ENCODE peak calls at places on chromosomes 4 and X, in nine cellular contexts. N is IMR-90, F is trophoblast cell, X is hepatocyte, W is fibroblast of lung, G is HepG2, V is HCT116, T is GM23248, C is SK-N-SH. Y is an unnamed sample.

GRCh38 chrX:109840585-109840984 is 107.5 kb upstream of the ACSL4 start:
- DNase-seq in N (peak), F (peak), X (peak), W (peak), G (peak), V (peak), T (peak), C (no peak), Y (peak)

GRCh38 chr4:182231503-182231902 is 11.7 kb upstream of the TENM3 start:
- DNase-seq in N (no peak), F (no peak), X (no peak), W (no peak), G (no peak), V (no peak), T (no peak), C (no peak), Y (no peak)

GRCh38 chrX:41086627-41086932 is 1.3 kb downstream of the USP9X start:
- DNase-seq in N (no peak), F (no peak), X (no peak), W (no peak), G (no peak), V (no peak), T (no peak), C (no peak), Y (peak)

GRCh38 chr4:24477919-24478318 is 106.4 kb downstream of the DHX15 start:
- DNase-seq in N (peak), F (no peak), X (peak), W (peak), G (no peak), V (no peak), T (peak), C (peak), Y (peak)

GRCh38 chr4:36348403-36348938 is 67.1 kb downstream of the DTHD1 start:
- DNase-seq in N (no peak), F (peak), X (peak), W (no peak), G (no peak), V (no peak), T (no peak), C (no peak), Y (no peak)

GRCh38 chr4:877502-877901 is 51.6 kb upstream of the CPLX1 start:
- DNase-seq in N (no peak), F (no peak), X (no peak), W (no peak), G (no peak), V (no peak), T (no peak), C (no peak), Y (no peak)

GRCh38 chr4:18081708-18082107 is 60.2 kb upstream of the LCORL start:
- DNase-seq in N (no peak), F (no peak), X (no peak), W (no peak), G (no peak), V (no peak), T (no peak), C (no peak), Y (no peak)

GRCh38 chr4:139458543-139458942 is 4.6 kb downstream of the RAB33B start:
- DNase-seq in N (no peak), F (no peak), X (no peak), W (no peak), G (no peak), V (no peak), T (no peak), C (no peak), Y (no peak)

GRCh38 chr4:124083706-124084105 is 628.8 kb downstream of the ANKRD50 start:
- DNase-seq in N (no peak), F (no peak), X (no peak), W (no peak), G (no peak), V (no peak), T (no peak), C (no peak), Y (no peak)

GRCh38 chr4:42750831-42751230 is 93.9 kb upstream of the ATP8A1 start:
- DNase-seq in N (no peak), F (no peak), X (no peak), W (no peak), G (no peak), V (no peak), T (no peak), C (no peak), Y (no peak)

GRCh38 chr4:122458625-122459024 is 2.1 kb upstream of the IL2 start:
- DNase-seq in N (peak), F (peak), X (peak), W (peak), G (no peak), V (no peak), T (peak), C (no peak), Y (peak)

GRCh38 chrX:130915302-130915701 is 12.3 kb upstream of the ENOX2 start:
- DNase-seq in N (peak), F (no peak), X (no peak), W (no peak), G (no peak), V (no peak), T (peak), C (no peak), Y (no peak)

GRCh38 chrX:119677654-119677981 is 15.3 kb downstream of the SEPTIN6 start:
- DNase-seq in N (no peak), F (no peak), X (no peak), W (no peak), G (no peak), V (no peak), T (no peak), C (no peak), Y (no peak)

GRCh38 chrX:65644621-65645287 is 22.7 kb upstream of the MSN start:
- DNase-seq in N (peak), F (peak), X (peak), W (peak), G (no peak), V (peak), T (peak), C (peak), Y (peak)

GRCh38 chr4:4461850-4462249 is 74.9 kb downstream of the NSG1 start:
- DNase-seq in N (no peak), F (no peak), X (peak), W (no peak), G (peak), V (no peak), T (no peak), C (peak), Y (no peak)

GRCh38 chr4:176492648-176493302 is 173.0 kb downstream of the SPCS3 start:
- DNase-seq in N (peak), F (no peak), X (no peak), W (peak), G (no peak), V (no peak), T (peak), C (no peak), Y (peak)

GRCh38 chr4:142369141-142369540 is 477.0 kb downstream of the INPP4B start:
- DNase-seq in N (no peak), F (peak), X (no peak), W (peak), G (no peak), V (no peak), T (no peak), C (no peak), Y (no peak)

GRCh38 chr4:1310031-1310795 is 20.5 kb downstream of the MAEA start:
- DNase-seq in N (peak), F (no peak), X (no peak), W (no peak), G (no peak), V (no peak), T (no peak), C (no peak), Y (no peak)

GRCh38 chrX:150770623-150771022 is 77.4 kb downstream of the MTMR1 start:
- DNase-seq in N (no peak), F (no peak), X (no peak), W (no peak), G (no peak), V (no peak), T (no peak), C (no peak), Y (no peak)

GRCh38 chr4:94714360-94714759 is 43.4 kb upstream of the BMPR1B start:
- DNase-seq in N (peak), F (peak), X (no peak), W (peak), G (no peak), V (no peak), T (peak), C (no peak), Y (no peak)

GRCh38 chr4:58063761-58064160 is 953.6 kb upstream of the IGFBP7 start:
- DNase-seq in N (no peak), F (no peak), X (no peak), W (no peak), G (no peak), V (no peak), T (no peak), C (no peak), Y (no peak)

GRCh38 chr4:12852338-12853307 is 631.5 kb downstream of the RAB28 start:
- DNase-seq in N (peak), F (peak), X (peak), W (peak), G (peak), V (peak), T (peak), C (peak), Y (peak)

GRCh38 chr4:165288639-165289428 is 38.6 kb upstream of the MSMO1 start:
- DNase-seq in N (peak), F (peak), X (no peak), W (peak), G (peak), V (no peak), T (peak), C (no peak), Y (peak)

GRCh38 chrX:106684207-106684606 is 42.3 kb upstream of the RNF128 start:
- DNase-seq in N (no peak), F (no peak), X (no peak), W (no peak), G (no peak), V (no peak), T (no peak), C (no peak), Y (no peak)

GRCh38 chrX:11754958-11755645 is 2.9 kb upstream of the MSL3 start:
- DNase-seq in N (no peak), F (no peak), X (no peak), W (no peak), G (no peak), V (no peak), T (no peak), C (no peak), Y (no peak)

GRCh38 chrX:4373777-4374176 is 660.3 kb upstream of the PRKX start:
- DNase-seq in N (no peak), F (no peak), X (peak), W (no peak), G (no peak), V (no peak), T (no peak), C (no peak), Y (no peak)

GRCh38 chr4:39970559-39971270 is 7.0 kb downstream of the PDS5A start:
- DNase-seq in N (no peak), F (peak), X (no peak), W (peak), G (peak), V (peak), T (no peak), C (no peak), Y (peak)

GRCh38 chr4:5027366-5027765 is 8.1 kb upstream of the CYTL1 start:
- DNase-seq in N (peak), F (no peak), X (no peak), W (peak), G (no peak), V (no peak), T (no peak), C (no peak), Y (no peak)

GRCh38 chr4:7815562-7815961 is 124.1 kb downstream of the AFAP1 start:
- DNase-seq in N (peak), F (peak), X (no peak), W (peak), G (no peak), V (no peak), T (peak), C (no peak), Y (no peak)

GRCh38 chrX:136030357-136031225 is 45.4 kb downstream of the SLC9A6 start:
- DNase-seq in N (peak), F (no peak), X (no peak), W (peak), G (no peak), V (no peak), T (peak), C (no peak), Y (no peak)

GRCh38 chr4:139300431-139301142 is 718 bp upstream of the NAA15 start:
- DNase-seq in N (peak), F (peak), X (peak), W (peak), G (no peak), V (no peak), T (peak), C (peak), Y (peak)

GRCh38 chr4:170087163-170087700 is 2.5 kb downstream of the AADAT start:
- DNase-seq in N (no peak), F (peak), X (no peak), W (peak), G (no peak), V (no peak), T (peak), C (no peak), Y (no peak)

GRCh38 chr4:74997942-74998341 is 65.0 kb downstream of the PARM1 start:
- DNase-seq in N (no peak), F (no peak), X (no peak), W (no peak), G (no peak), V (no peak), T (no peak), C (no peak), Y (no peak)

GRCh38 chr4:26723216-26723615 is 137.4 kb upstream of the STIM2 start:
- DNase-seq in N (no peak), F (no peak), X (no peak), W (no peak), G (no peak), V (no peak), T (no peak), C (no peak), Y (no peak)

GRCh38 chr4:167359711-167360110 is 125.4 kb upstream of the SPOCK3 start:
- DNase-seq in N (no peak), F (no peak), X (no peak), W (no peak), G (no peak), V (no peak), T (no peak), C (no peak), Y (no peak)

GRCh38 chr4:122826596-122827257 is at the start of gene FGF2:
- DNase-seq in N (peak), F (no peak), X (peak), W (peak), G (no peak), V (no peak), T (peak), C (peak), Y (peak)

GRCh38 chr4:123826896-123827295 is 430.3 kb downstream of the SPRY1 start:
- DNase-seq in N (peak), F (peak), X (no peak), W (peak), G (no peak), V (no peak), T (peak), C (no peak), Y (peak)

GRCh38 chr4:116401293-116401692 is 684.1 kb downstream of the TRAM1L1 start:
- DNase-seq in N (no peak), F (no peak), X (no peak), W (no peak), G (no peak), V (no peak), T (no peak), C (no peak), Y (no peak)

GRCh38 chr4:25759101-25759500 is 103.5 kb downstream of the SLC34A2 start:
- DNase-seq in N (no peak), F (no peak), X (no peak), W (no peak), G (no peak), V (no peak), T (no peak), C (no peak), Y (no peak)

GRCh38 chr4:152956650-152957436 is 20.7 kb downstream of the FHDC1 start:
- DNase-seq in N (peak), F (no peak), X (peak), W (peak), G (peak), V (no peak), T (no peak), C (no peak), Y (no peak)
- H2AFZ ChIP-seq in N (peak), F (no peak), X (no peak), W (no peak), G (no peak), V (no peak), T (no peak), C (no peak), Y (no peak)

DNA sequence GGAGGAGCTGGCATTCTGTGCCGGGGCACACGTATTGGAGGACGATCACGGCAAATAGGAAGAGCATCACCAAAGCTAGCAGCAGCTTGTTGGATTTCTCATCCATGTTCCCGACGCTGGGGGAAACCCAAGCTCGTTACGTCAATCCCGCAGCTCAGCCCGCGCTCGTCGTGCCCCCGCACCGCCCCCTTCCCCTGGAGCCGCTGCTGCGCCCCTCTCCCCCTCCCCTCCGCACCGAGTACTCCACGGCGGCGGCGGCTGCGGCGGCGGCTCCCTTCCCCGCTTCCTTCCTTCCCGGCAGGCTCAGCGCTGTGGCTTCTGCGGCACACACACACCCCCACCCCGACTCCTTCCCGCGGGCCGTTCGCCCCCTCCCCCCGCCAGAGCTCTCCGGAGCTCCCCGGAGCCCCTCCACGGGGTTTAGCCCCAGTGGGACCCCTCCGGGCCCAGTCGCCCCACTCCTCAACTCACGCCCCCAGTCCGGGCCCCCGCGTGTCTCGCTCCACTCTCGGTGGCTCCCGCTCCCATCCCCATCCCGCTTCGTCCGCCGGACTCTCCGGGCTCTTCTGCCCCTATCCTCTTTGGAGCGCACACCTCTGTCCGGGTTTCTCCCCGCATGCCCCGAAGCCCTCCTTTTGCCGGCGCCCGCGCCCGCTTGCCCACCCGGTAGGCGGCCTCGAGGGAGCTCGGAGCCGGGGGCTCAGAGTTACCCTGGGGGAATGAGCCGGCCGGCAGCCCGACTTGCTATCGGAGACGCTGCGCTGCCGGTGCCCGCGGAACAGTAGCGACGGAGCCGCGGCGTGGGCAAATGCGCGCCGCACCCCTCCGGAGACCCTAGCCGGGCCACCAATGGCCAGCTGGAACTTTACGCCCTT is 981 bp downstream of the HS6ST2 start:
- DNase-seq in N (no peak), F (peak), X (peak), W (peak), G (no peak), V (no peak), T (peak), C (peak), Y (no peak)
- H3K4me3 ChIP-seq in N (no peak), F (peak), X (peak), W (peak), G (no peak), V (peak), T (peak), C (peak), Y (peak)

GRCh38 chrX:44873415-44874270 is 655 bp downstream of the KDM6A start:
- DNase-seq in N (peak), F (peak), X (peak), W (peak), G (no peak), V (no peak), T (peak), C (peak), Y (peak)

GRCh38 chrX:44874481-44875184 is 1.6 kb downstream of the KDM6A start:
- DNase-seq in N (peak), F (peak), X (peak), W (peak), G (no peak), V (no peak), T (peak), C (peak), Y (peak)

GRCh38 chrX:44872817-44873414 is at the start of gene KDM6A:
- DNase-seq in N (peak), F (peak), X (peak), W (peak), G (peak), V (peak), T (peak), C (peak), Y (peak)

GRCh38 chrX:44872319-44872816 is 620 bp upstream of the KDM6A start:
- DNase-seq in N (peak), F (peak), X (peak), W (peak), G (no peak), V (no peak), T (peak), C (no peak), Y (peak)

GRCh38 chrX:44871114-44871645 is 1.8 kb upstream of the KDM6A start:
- DNase-seq in N (no peak), F (no peak), X (peak), W (peak), G (no peak), V (no peak), T (peak), C (no peak), Y (peak)
- H2AFZ ChIP-seq in N (no peak), F (no peak), X (peak), W (no peak), G (no peak), V (no peak), T (peak), C (peak), Y (peak)

DNA sequence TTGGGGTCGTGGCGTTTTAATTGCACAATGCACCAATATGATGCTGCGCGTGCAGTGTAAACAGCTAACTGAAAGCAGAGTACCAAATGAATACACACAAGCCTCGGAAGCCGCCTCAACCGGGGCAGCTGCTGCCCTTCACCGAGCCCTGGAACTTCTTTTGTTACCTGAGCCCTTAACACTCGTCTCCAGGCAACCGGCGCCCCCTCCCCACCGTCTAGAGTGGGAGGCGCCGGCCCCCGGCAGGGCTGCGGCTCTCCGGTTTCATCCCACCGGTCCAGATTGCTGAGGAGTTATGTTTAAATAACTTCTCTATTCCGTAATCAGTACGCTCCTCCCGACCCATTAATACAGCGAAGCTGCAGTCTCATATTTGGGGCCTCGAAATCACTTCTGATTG is 173.2 kb upstream of the TBL1X start:
- DNase-seq in N (no peak), F (no peak), X (peak), W (no peak), G (no peak), V (no peak), T (no peak), C (no peak), Y (no peak)
- H3K4me3 ChIP-seq in N (peak), F (no peak), X (no peak), W (peak), G (no peak), V (no peak), T (no peak), C (no peak), Y (no peak)

GRCh38 chr4:129218355-129218754 is 122.4 kb downstream of the C4orf33 start:
- DNase-seq in N (no peak), F (peak), X (peak), W (peak), G (no peak), V (no peak), T (peak), C (no peak), Y (peak)

GRCh38 chr4:129223955-129224354 is 128.0 kb downstream of the C4orf33 start:
- DNase-seq in N (no peak), F (no peak), X (no peak), W (no peak), G (no peak), V (no peak), T (no peak), C (peak), Y (no peak)

GRCh38 chr4:129213692-129214091 is 117.7 kb downstream of the C4orf33 start:
- DNase-seq in N (no peak), F (no peak), X (no peak), W (no peak), G (no peak), V (no peak), T (no peak), C (no peak), Y (no peak)

GRCh38 chr4:129220254-129220653 is 124.3 kb downstream of the C4orf33 start:
- DNase-seq in N (no peak), F (no peak), X (no peak), W (no peak), G (no peak), V (no peak), T (no peak), C (no peak), Y (no peak)

DNA sequence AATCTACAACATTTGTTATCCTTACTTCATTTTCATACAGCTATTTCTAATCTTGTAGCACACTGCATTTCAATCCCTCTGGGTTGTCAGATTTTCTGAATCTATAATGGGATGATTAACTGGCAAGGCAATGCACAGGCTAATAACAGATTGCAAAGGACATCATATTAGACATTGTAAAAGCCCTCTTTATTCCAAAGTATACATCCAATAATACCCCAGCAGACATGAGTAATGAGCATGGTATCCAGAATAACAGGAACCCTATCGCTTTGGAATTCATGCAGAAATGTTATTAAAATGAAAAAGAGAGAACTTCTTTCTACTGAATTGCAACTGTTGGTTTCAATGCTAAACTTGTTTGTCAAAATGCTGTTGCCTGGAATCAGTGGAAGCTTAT is 122.9 kb downstream of the C4orf33 start:
- DNase-seq in N (peak), F (peak), X (no peak), W (peak), G (no peak), V (no peak), T (peak), C (no peak), Y (peak)
- H2AFZ ChIP-seq in N (no peak), F (no peak), X (no peak), W (no peak), G (no peak), V (no peak), T (no peak), C (peak), Y (no peak)